ENCODE peak calls at places on chromosomes 4 and X, in eight cellular contexts. L is NCI-H2081; Q is mucosa of gallbladder; W is lung; Y is natural killer cell; Z is endothelial cell of umbilical vein; S is stimulated activated CD8-positive, alpha-beta memory T cell treated with anti-CD3 and anti-CD28 coated beads, Interleukin-15, amount 100 ng/mL, for 4 hours; J is T-cell. B is an unnamed sample.
A peak's percentile ranks its signal among the peaks of the same experiment; 100 is the strongest.

GRCh38 chrX:155966876-155967275 is 30.6 kb upstream of the IL9R start:
- DNase-seq in Y (no peak), S (peak; percentile 12), Q (no peak), Z (no peak), W (no peak), L (peak; percentile 73), J (no peak), B (peak; percentile 83)

GRCh38 chr4:153223935-153224334 is 19.7 kb downstream of the TRIM2 start:
- DNase-seq in Y (no peak), Q (peak; percentile 43), L (no peak), J (no peak), S (no peak), W (peak; percentile 38), Z (peak; percentile 67), B (no peak)

GRCh38 chrX:20514358-20514757 is 247.6 kb upstream of the RPS6KA3 start:
- DNase-seq in L (no peak), S (no peak), Q (no peak), Y (no peak), W (no peak), J (no peak), Z (peak; percentile 65), B (no peak)

GRCh38 chrX:15946783-15947550 is 92.4 kb upstream of the AP1S2 start:
- DNase-seq in W (no peak), Z (no peak), J (no peak), L (no peak), Y (no peak), Q (no peak), S (no peak), B (no peak)

GRCh38 chr4:2368779-2369437 is 49.5 kb downstream of the ZFYVE28 start:
- DNase-seq in J (no peak), S (no peak), Q (no peak), Z (no peak), Y (no peak), L (no peak), W (no peak), B (no peak)

GRCh38 chr4:101348367-101348827 is 1.1 kb upstream of the PPP3CA start:
- DNase-seq in Q (peak; percentile 20), Z (no peak), Y (no peak), S (no peak), L (no peak), J (no peak), W (no peak), B (no peak)

GRCh38 chr4:188015025-188015778 is 19.6 kb downstream of the ZFP42 start:
- DNase-seq in Z (no peak), W (no peak), Q (no peak), J (no peak), Y (no peak), L (no peak), S (no peak), B (no peak)

GRCh38 chr4:139892973-139893736 is 227.5 kb downstream of the MGST2 start:
- DNase-seq in Z (peak; percentile 76), L (no peak), Q (no peak), S (no peak), W (no peak), J (no peak), Y (no peak), B (no peak)

GRCh38 chr4:148454835-148455234 is 12.6 kb upstream of the NR3C2 start:
- DNase-seq in J (no peak), Y (no peak), W (no peak), Z (no peak), S (no peak), L (no peak), Q (no peak), B (no peak)

GRCh38 chr4:175790067-175790466 is 22.0 kb downstream of the GPM6A start:
- DNase-seq in S (no peak), W (no peak), Y (no peak), Z (no peak), Q (no peak), L (peak; percentile 75), J (no peak), B (no peak)

GRCh38 chr4:2402053-2402452 is 16.4 kb downstream of the ZFYVE28 start:
- DNase-seq in S (no peak), W (peak; percentile 64), Y (no peak), Z (peak; percentile 42), L (peak; percentile 88), J (peak; percentile 24), Q (peak; percentile 81), B (no peak)

GRCh38 chr4:143411527-143412480 is 75.1 kb downstream of the GAB1 start:
- DNase-seq in W (no peak), Q (no peak), J (no peak), L (peak; percentile 91), S (no peak), Z (peak; percentile 94), Y (no peak), B (no peak)

GRCh38 chr4:56434599-56435000 is 815 bp downstream of the PPAT start:
- DNase-seq in Z (peak; percentile 72), Y (no peak), W (no peak), J (no peak), L (peak; percentile 73), Q (no peak), S (no peak), B (no peak)

GRCh38 chr4:26150948-26151347 is 169.9 kb upstream of the RBPJ start:
- DNase-seq in S (no peak), Y (no peak), W (no peak), Q (no peak), J (no peak), L (no peak), Z (no peak), B (no peak)

GRCh38 chr4:145351922-145352321 is 129.7 kb upstream of the SMAD1 start:
- DNase-seq in J (no peak), L (no peak), S (no peak), Q (no peak), Z (no peak), Y (no peak), W (no peak), B (no peak)

GRCh38 chrX:16268206-16268605 is 100.9 kb downstream of the MAGEB17 start:
- DNase-seq in Y (no peak), W (no peak), Q (no peak), S (no peak), Z (no peak), J (no peak), L (no peak), B (no peak)

GRCh38 chr4:123359449-123360306 is 36.9 kb upstream of the SPRY1 start:
- DNase-seq in Q (no peak), J (no peak), L (no peak), Y (no peak), S (no peak), Z (no peak), W (no peak), B (no peak)

GRCh38 chrX:148995661-148996060 is 495.2 kb downstream of the AFF2 start:
- DNase-seq in Y (no peak), S (no peak), Z (no peak), Q (no peak), J (no peak), W (no peak), L (no peak), B (no peak)

GRCh38 chr4:78293841-78294301 is 236.7 kb downstream of the FRAS1 start:
- DNase-seq in Z (no peak), L (no peak), W (no peak), J (no peak), Y (no peak), S (no peak), Q (no peak), B (no peak)

GRCh38 chr4:38865445-38865844 is 2.2 kb upstream of the FAM114A1 start:
- DNase-seq in Y (no peak), Z (no peak), W (no peak), J (no peak), Q (peak; percentile 14), S (no peak), L (no peak), B (no peak)

GRCh38 chrX:57925806-57926205 is 15.5 kb upstream of the ZXDA start:
- DNase-seq in W (no peak), Z (no peak), Y (no peak), J (no peak), Q (no peak), L (no peak), S (no peak), B (no peak)

GRCh38 chrX:13774696-13775095 is 40.1 kb downstream of the OFD1 start:
- DNase-seq in Q (no peak), Z (no peak), W (no peak), Y (no peak), L (no peak), S (no peak), J (no peak), B (no peak)

GRCh38 chrX:68822641-68823410 is 6.0 kb upstream of the EFNB1 start:
- DNase-seq in W (no peak), Y (no peak), Z (peak; percentile 28), J (no peak), S (no peak), Q (peak; percentile 25), L (no peak), B (no peak)

GRCh38 chr4:100362363-100362762 is 155.5 kb downstream of the EMCN start:
- DNase-seq in L (no peak), Y (no peak), S (no peak), J (no peak), Z (peak; percentile 67), Q (no peak), W (no peak), B (no peak)

GRCh38 chr4:155891058-155891457 is 12.4 kb upstream of the TDO2 start:
- DNase-seq in Y (no peak), J (no peak), L (no peak), Z (no peak), S (no peak), W (no peak), Q (no peak), B (no peak)

GRCh38 chr4:99763635-99764101 is 53.0 kb upstream of the DAPP1 start:
- DNase-seq in Z (peak; percentile 13), S (no peak), Y (no peak), J (no peak), Q (peak; percentile 40), W (peak; percentile 59), L (no peak), B (no peak)

GRCh38 chr4:145732416-145732815 is 52.5 kb downstream of the C4orf51 start:
- DNase-seq in Y (no peak), L (no peak), Q (no peak), S (no peak), W (no peak), Z (no peak), J (no peak), B (no peak)

GRCh38 chr4:180217070-180217469 is 2026.1 kb upstream of the TENM3 start:
- DNase-seq in Q (no peak), Y (no peak), L (no peak), J (no peak), Z (no peak), W (no peak), S (no peak), B (no peak)

GRCh38 chr4:2713337-2713736 is 42.8 kb downstream of the TNIP2 start:
- DNase-seq in Q (no peak), Y (no peak), Z (no peak), W (no peak), S (no peak), J (no peak), L (no peak), B (no peak)

GRCh38 chrX:129654652-129655546 is at the start of gene APLN:
- DNase-seq in J (no peak), Z (peak; percentile 55), Q (no peak), W (no peak), Y (no peak), S (no peak), L (peak; percentile 27), B (no peak)

GRCh38 chr4:86026720-86027119 is 333.1 kb downstream of the MAPK10 start:
- DNase-seq in Q (no peak), Y (no peak), S (no peak), L (no peak), Z (no peak), W (no peak), J (no peak), B (no peak)

GRCh38 chr4:138184881-138185280 is 57.3 kb downstream of the SLC7A11 start:
- DNase-seq in L (peak; percentile 35), Y (no peak), J (no peak), S (no peak), W (no peak), Z (no peak), Q (no peak), B (no peak)

B was measured in Jurkat, Clone E6-1.